ENCODE peak calls at places on chromosomes 4 and X, in nine cellular contexts. D is K562; C is SK-N-SH; X is left ventricle myocardium inferior; A is CD8-positive, alpha-beta T cell; M is uterus; E is body of pancreas; P is transverse colon; N is cardiac muscle cell. F is an unnamed sample. For H3K27me3, the result is how much of the 10 kb centered on the place peaks cover.

GRCh38 chrX:27350476-27350875 is 112.7 kb downstream of the PPP4R3C start:
- DNase-seq in X (no peak), E (no peak), N (no peak), M (no peak), P (no peak), D (no peak), C (no peak), A (no peak), F (no peak)

GRCh38 chr4:1608196-1608820 is 75.8 kb downstream of the FAM53A start:
- DNase-seq in X (peak), M (no peak), C (no peak), P (no peak), A (no peak), N (no peak), E (no peak), D (no peak), F (no peak)

GRCh38 chrX:69070949-69071650 is 94.2 kb downstream of the PJA1 start:
- DNase-seq in E (peak), D (no peak), N (peak), X (peak), M (peak), C (peak), P (peak), A (no peak), F (peak)

GRCh38 chr4:17065821-17066220 is 167.4 kb upstream of the LDB2 start:
- DNase-seq in N (no peak), M (no peak), P (no peak), C (no peak), A (no peak), E (no peak), X (no peak), D (no peak), F (no peak)

GRCh38 chr4:148258526-148258925 is 183.7 kb downstream of the NR3C2 start:
- DNase-seq in A (no peak), N (no peak), E (no peak), D (no peak), X (no peak), C (no peak), P (no peak), M (no peak), F (no peak)

GRCh38 chrX:132958086-132958703 is at the start of gene HS6ST2:
- DNase-seq in A (no peak), E (peak), M (no peak), D (no peak), P (peak), N (peak), C (peak), X (no peak), F (no peak)

GRCh38 chr4:148634476-148634875 is 192.3 kb upstream of the NR3C2 start:
- DNase-seq in A (no peak), D (no peak), P (no peak), E (no peak), X (no peak), N (no peak), M (no peak), C (no peak), F (no peak)

GRCh38 chr4:6753103-6753560 is 29.4 kb upstream of the KIAA0232 start:
- DNase-seq in M (no peak), E (no peak), X (no peak), A (no peak), C (no peak), P (peak), N (peak), D (peak), F (no peak)

GRCh38 chr4:61182915-61183314 is 17.2 kb upstream of the ADGRL3 start:
- DNase-seq in E (no peak), X (no peak), A (no peak), D (no peak), M (no peak), P (no peak), N (no peak), C (no peak), F (no peak)

GRCh38 chr4:180164799-180165198 is 2078.4 kb upstream of the TENM3 start:
- DNase-seq in M (no peak), E (no peak), N (no peak), C (no peak), D (no peak), A (no peak), P (no peak), X (no peak), F (no peak)

GRCh38 chr4:181870326-181870725 is 372.9 kb upstream of the TENM3 start:
- DNase-seq in D (no peak), P (no peak), C (no peak), N (no peak), A (no peak), E (no peak), M (no peak), X (no peak), F (no peak)

GRCh38 chr4:185997287-185997686 is 71.7 kb upstream of the TLR3 start:
- DNase-seq in A (no peak), M (no peak), D (no peak), X (peak), E (peak), P (no peak), C (no peak), N (no peak), F (no peak)

DNA sequence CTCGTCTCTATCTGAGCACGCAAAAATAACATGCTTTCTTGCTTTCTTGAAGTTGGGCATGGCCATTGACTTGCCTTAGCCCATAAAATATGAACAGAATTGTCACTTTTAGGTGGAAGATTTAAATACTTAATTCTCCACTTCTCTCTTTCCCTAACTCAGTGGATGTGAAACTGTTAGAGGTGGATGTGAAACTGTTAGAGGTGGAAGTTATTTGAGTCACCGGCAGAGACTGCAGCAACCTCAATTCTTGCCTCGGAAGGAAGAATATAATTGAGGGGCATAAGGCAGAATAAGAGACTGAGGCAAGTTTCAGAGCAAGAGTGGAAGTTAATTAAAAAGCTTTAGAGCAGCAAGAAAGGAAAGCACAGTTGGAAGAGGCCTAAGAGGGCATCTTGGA is 2.8 kb upstream of the PARM1 start:
- DNase-seq in N (no peak), X (no peak), E (no peak), C (no peak), D (no peak), A (no peak), P (no peak), M (no peak), F (no peak)
- H3K27me3 ChIP-seq in N (under half), X (under half), E (under half), C (under half), D (under half), A (under half), P (under half), M (under half), F (under half)

GRCh38 chrX:23919148-23919547 is 11.3 kb downstream of the CXorf58 start:
- DNase-seq in A (no peak), P (no peak), D (no peak), E (no peak), N (no peak), C (no peak), X (no peak), M (no peak), F (no peak)
- H3K4me3 ChIP-seq in A (no peak), P (no peak), D (no peak), E (no peak), N (no peak), C (no peak), X (no peak), M (no peak), F (no peak)

DNA sequence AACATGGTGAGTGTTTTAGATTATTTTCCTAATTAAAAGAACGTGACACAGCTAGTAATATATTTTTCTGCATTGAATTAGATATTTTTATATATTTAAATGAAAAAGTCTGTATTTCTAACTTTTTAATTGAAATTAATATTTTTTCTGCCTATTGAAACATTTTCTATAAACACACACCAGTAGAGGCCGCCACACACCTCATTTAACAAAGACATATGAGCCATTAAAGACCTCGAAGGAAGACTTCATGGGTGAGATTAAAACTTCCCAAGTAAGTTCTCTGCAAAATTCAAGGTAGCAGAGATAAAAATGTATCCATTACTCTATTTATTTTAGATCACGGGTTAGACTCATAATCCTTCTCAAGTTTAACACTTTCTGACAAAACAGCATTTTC is 8.3 kb downstream of the SLITRK2 start:
- DNase-seq in D (no peak), A (no peak), X (no peak), M (no peak), C (no peak), P (no peak), E (peak), N (peak), F (peak)
- TF ChIP-seq CTCF in D (no peak), A (no peak), X (peak), M (no peak), C (peak), P (no peak), E (peak), N (peak), F (no peak)

GRCh38 chrX:14718403-14718802 is 154.5 kb downstream of the FANCB start:
- DNase-seq in M (no peak), E (no peak), C (no peak), P (no peak), N (no peak), D (no peak), A (no peak), X (no peak), F (no peak)
- H3K27me3 ChIP-seq in M (under half), E (under half), C (under half), P (under half), N (under half), D (under half), A (under half), X (under half), F (under half)